ENCODE peak calls at places on chromosomes 6 and 20, in five cellular contexts. O is NCI-H524, K is tibial artery, J is bronchial epithelial cell, R is OCI-M1. S is an unnamed sample.

GRCh38 chr20:34322267-34323105 is 19.3 kb upstream of the AHCY start:
- DNase-seq in O (peak), K (no peak), J (no peak), R (no peak), S (no peak)

GRCh38 chr6:111683749-111684267 is 78.1 kb upstream of the TRAF3IP2 start:
- DNase-seq in O (no peak), K (no peak), J (peak), R (no peak), S (no peak)

GRCh38 chr6:170124836-170125235 is 166.0 kb downstream of the DLL1 start:
- DNase-seq in O (no peak), K (peak), J (peak), R (no peak), S (no peak)

GRCh38 chr6:39882567-39882953 is 51.7 kb downstream of the MOCS1 start:
- DNase-seq in O (no peak), K (peak), J (no peak), R (no peak), S (no peak)

GRCh38 chr20:58173091-58173490 is 55.4 kb downstream of the ANKRD60 start:
- DNase-seq in O (no peak), K (no peak), J (no peak), R (no peak), S (no peak)

GRCh38 chr6:111615916-111616612 is 10.4 kb upstream of the TRAF3IP2 start:
- DNase-seq in O (no peak), K (no peak), J (no peak), R (no peak), S (no peak)

GRCh38 chr20:44735816-44736169 is 9.9 kb upstream of the KCNK15 start:
- DNase-seq in O (no peak), K (no peak), J (no peak), R (no peak), S (no peak)

GRCh38 chr6:8195040-8195713 is 92.8 kb upstream of the EEF1E1 start:
- DNase-seq in O (no peak), K (no peak), J (no peak), R (peak), S (no peak)

GRCh38 chr6:112337209-112337638 is 9.9 kb upstream of the RFPL4B start:
- DNase-seq in O (peak), K (peak), J (peak), R (peak), S (peak)